ENCODE peak calls at places on chromosome 1, in ten cellular contexts. One of them, this sample, is unnamed.

GRCh38 chr1:193674292-193674944 is 488.0 kb upstream of the B3GALT2 start:
- DNase-seq in left ventricle myocardium inferior: no peak
- DNase-seq in stomach: no peak
- DNase-seq in GM10248: no peak
- DNase-seq in prostate gland: no peak
- DNase-seq in spleen: no peak
- DNase-seq in foreskin fibroblast: no peak
- DNase-seq in GM12865: no peak
- DNase-seq in cardiac fibroblast: no peak
- DNase-seq in epithelial cell of proximal tubule: no peak
- DNase-seq in this sample: no peak

GRCh38 chr1:56911098-56911497 is 54.7 kb downstream of the C8B start:
- DNase-seq in left ventricle myocardium inferior: no peak
- DNase-seq in stomach: no peak
- DNase-seq in GM10248: no peak
- DNase-seq in prostate gland: no peak
- DNase-seq in spleen: no peak
- DNase-seq in foreskin fibroblast: peak
- DNase-seq in GM12865: no peak
- DNase-seq in cardiac fibroblast: no peak
- DNase-seq in epithelial cell of proximal tubule: no peak
- DNase-seq in this sample: no peak

GRCh38 chr1:109133815-109134214 is 19.9 kb downstream of the ELAPOR1 start:
- DNase-seq in left ventricle myocardium inferior: peak
- DNase-seq in stomach: peak
- DNase-seq in GM10248: peak
- DNase-seq in prostate gland: no peak
- DNase-seq in spleen: peak
- DNase-seq in foreskin fibroblast: no peak
- DNase-seq in GM12865: no peak
- DNase-seq in cardiac fibroblast: peak
- DNase-seq in epithelial cell of proximal tubule: no peak
- DNase-seq in this sample: no peak

GRCh38 chr1:51910618-51911017 is 32.1 kb upstream of the NRDC start:
- DNase-seq in left ventricle myocardium inferior: no peak
- DNase-seq in stomach: no peak
- DNase-seq in GM10248: no peak
- DNase-seq in prostate gland: no peak
- DNase-seq in spleen: no peak
- DNase-seq in foreskin fibroblast: no peak
- DNase-seq in GM12865: no peak
- DNase-seq in cardiac fibroblast: no peak
- DNase-seq in epithelial cell of proximal tubule: no peak
- DNase-seq in this sample: no peak

GRCh38 chr1:109986054-109986444 is 1.5 kb downstream of the AHCYL1 start:
- DNase-seq in left ventricle myocardium inferior: no peak
- DNase-seq in stomach: no peak
- DNase-seq in GM10248: no peak
- DNase-seq in prostate gland: no peak
- DNase-seq in spleen: no peak
- DNase-seq in foreskin fibroblast: no peak
- DNase-seq in GM12865: no peak
- DNase-seq in cardiac fibroblast: no peak
- DNase-seq in epithelial cell of proximal tubule: no peak
- DNase-seq in this sample: no peak

GRCh38 chr1:172146149-172146850 is 274.2 kb upstream of the C1orf105 start:
- DNase-seq in left ventricle myocardium inferior: no peak
- DNase-seq in stomach: no peak
- DNase-seq in GM10248: no peak
- DNase-seq in prostate gland: no peak
- DNase-seq in spleen: no peak
- DNase-seq in foreskin fibroblast: peak
- DNase-seq in GM12865: peak
- DNase-seq in cardiac fibroblast: no peak
- DNase-seq in epithelial cell of proximal tubule: no peak
- DNase-seq in this sample: no peak

GRCh38 chr1:154891452-154891851 is 21.4 kb upstream of the KCNN3 start:
- DNase-seq in left ventricle myocardium inferior: no peak
- DNase-seq in stomach: no peak
- DNase-seq in GM10248: no peak
- DNase-seq in prostate gland: no peak
- DNase-seq in spleen: no peak
- DNase-seq in foreskin fibroblast: no peak
- DNase-seq in GM12865: no peak
- DNase-seq in cardiac fibroblast: no peak
- DNase-seq in epithelial cell of proximal tubule: no peak
- DNase-seq in this sample: no peak

GRCh38 chr1:22177354-22178003 is 34.6 kb upstream of the WNT4 start:
- DNase-seq in left ventricle myocardium inferior: no peak
- DNase-seq in stomach: no peak
- DNase-seq in GM10248: peak
- DNase-seq in prostate gland: no peak
- DNase-seq in spleen: no peak
- DNase-seq in foreskin fibroblast: no peak
- DNase-seq in GM12865: peak
- DNase-seq in cardiac fibroblast: no peak
- DNase-seq in epithelial cell of proximal tubule: no peak
- DNase-seq in this sample: no peak

GRCh38 chr1:70204578-70204977 is 801 bp downstream of the LRRC40 start:
- DNase-seq in left ventricle myocardium inferior: no peak
- DNase-seq in stomach: no peak
- DNase-seq in GM10248: no peak
- DNase-seq in prostate gland: no peak
- DNase-seq in spleen: no peak
- DNase-seq in foreskin fibroblast: no peak
- DNase-seq in GM12865: no peak
- DNase-seq in cardiac fibroblast: peak
- DNase-seq in epithelial cell of proximal tubule: no peak
- DNase-seq in this sample: no peak

GRCh38 chr1:152141971-152142584 is 16.9 kb downstream of the RPTN start:
- DNase-seq in left ventricle myocardium inferior: peak
- DNase-seq in stomach: peak
- DNase-seq in GM10248: peak
- DNase-seq in prostate gland: peak
- DNase-seq in spleen: no peak
- DNase-seq in foreskin fibroblast: peak
- DNase-seq in GM12865: peak
- DNase-seq in cardiac fibroblast: peak
- DNase-seq in epithelial cell of proximal tubule: no peak
- DNase-seq in this sample: peak

GRCh38 chr1:22739648-22740385 is 29.2 kb downstream of the EPHB2 start:
- DNase-seq in left ventricle myocardium inferior: no peak
- DNase-seq in stomach: no peak
- DNase-seq in GM10248: no peak
- DNase-seq in prostate gland: no peak
- DNase-seq in spleen: no peak
- DNase-seq in foreskin fibroblast: peak
- DNase-seq in GM12865: no peak
- DNase-seq in cardiac fibroblast: peak
- DNase-seq in epithelial cell of proximal tubule: peak
- DNase-seq in this sample: no peak

GRCh38 chr1:3404801-3405200 is 49.7 kb upstream of the ARHGEF16 start:
- DNase-seq in left ventricle myocardium inferior: no peak
- DNase-seq in stomach: no peak
- DNase-seq in GM10248: no peak
- DNase-seq in prostate gland: no peak
- DNase-seq in spleen: no peak
- DNase-seq in foreskin fibroblast: no peak
- DNase-seq in GM12865: no peak
- DNase-seq in cardiac fibroblast: no peak
- DNase-seq in epithelial cell of proximal tubule: no peak
- DNase-seq in this sample: no peak

GRCh38 chr1:3404301-3404700 is 50.2 kb upstream of the ARHGEF16 start:
- DNase-seq in left ventricle myocardium inferior: no peak
- DNase-seq in stomach: no peak
- DNase-seq in GM10248: no peak
- DNase-seq in prostate gland: no peak
- DNase-seq in spleen: no peak
- DNase-seq in foreskin fibroblast: no peak
- DNase-seq in GM12865: no peak
- DNase-seq in cardiac fibroblast: no peak
- DNase-seq in epithelial cell of proximal tubule: no peak
- DNase-seq in this sample: no peak

GRCh38 chr1:3402258-3403010 is 52.0 kb upstream of the ARHGEF16 start:
- DNase-seq in left ventricle myocardium inferior: no peak
- DNase-seq in stomach: no peak
- DNase-seq in GM10248: no peak
- DNase-seq in prostate gland: no peak
- DNase-seq in spleen: no peak
- DNase-seq in foreskin fibroblast: peak
- DNase-seq in GM12865: no peak
- DNase-seq in cardiac fibroblast: no peak
- DNase-seq in epithelial cell of proximal tubule: no peak
- DNase-seq in this sample: no peak

GRCh38 chr1:3403011-3403345 is 51.5 kb upstream of the ARHGEF16 start:
- DNase-seq in left ventricle myocardium inferior: no peak
- DNase-seq in stomach: no peak
- DNase-seq in GM10248: no peak
- DNase-seq in prostate gland: no peak
- DNase-seq in spleen: no peak
- DNase-seq in foreskin fibroblast: no peak
- DNase-seq in GM12865: no peak
- DNase-seq in cardiac fibroblast: no peak
- DNase-seq in epithelial cell of proximal tubule: no peak
- DNase-seq in this sample: no peak

GRCh38 chr1:3403388-3404179 is 50.9 kb upstream of the ARHGEF16 start:
- DNase-seq in left ventricle myocardium inferior: no peak
- DNase-seq in stomach: no peak
- DNase-seq in GM10248: no peak
- DNase-seq in prostate gland: no peak
- DNase-seq in spleen: no peak
- DNase-seq in foreskin fibroblast: no peak
- DNase-seq in GM12865: no peak
- DNase-seq in cardiac fibroblast: no peak
- DNase-seq in epithelial cell of proximal tubule: no peak
- DNase-seq in this sample: peak
- TF ChIP-seq CTCF in left ventricle myocardium inferior: peak
- TF ChIP-seq CTCF in stomach: no peak
- TF ChIP-seq CTCF in GM10248: no peak
- TF ChIP-seq CTCF in prostate gland: no peak
- TF ChIP-seq CTCF in spleen: no peak
- TF ChIP-seq CTCF in foreskin fibroblast: peak
- TF ChIP-seq CTCF in GM12865: no peak
- TF ChIP-seq CTCF in cardiac fibroblast: peak
- TF ChIP-seq CTCF in epithelial cell of proximal tubule: peak
- TF ChIP-seq CTCF in this sample: peak

GRCh38 chr1:48686159-48686558 is 90.5 kb downstream of the BEND5 start:
- DNase-seq in left ventricle myocardium inferior: no peak
- DNase-seq in stomach: no peak
- DNase-seq in GM10248: no peak
- DNase-seq in prostate gland: no peak
- DNase-seq in spleen: no peak
- DNase-seq in foreskin fibroblast: no peak
- DNase-seq in GM12865: no peak
- DNase-seq in cardiac fibroblast: no peak
- DNase-seq in epithelial cell of proximal tubule: no peak
- DNase-seq in this sample: no peak

GRCh38 chr1:48687271-48688045 is 89.2 kb downstream of the BEND5 start:
- DNase-seq in left ventricle myocardium inferior: no peak
- DNase-seq in stomach: no peak
- DNase-seq in GM10248: no peak
- DNase-seq in prostate gland: no peak
- DNase-seq in spleen: no peak
- DNase-seq in foreskin fibroblast: no peak
- DNase-seq in GM12865: no peak
- DNase-seq in cardiac fibroblast: no peak
- DNase-seq in epithelial cell of proximal tubule: no peak
- DNase-seq in this sample: no peak

GRCh38 chr1:48691429-48692001 is 85.2 kb downstream of the BEND5 start:
- DNase-seq in left ventricle myocardium inferior: no peak
- DNase-seq in stomach: no peak
- DNase-seq in GM10248: no peak
- DNase-seq in prostate gland: no peak
- DNase-seq in spleen: no peak
- DNase-seq in foreskin fibroblast: no peak
- DNase-seq in GM12865: peak
- DNase-seq in cardiac fibroblast: no peak
- DNase-seq in epithelial cell of proximal tubule: no peak
- DNase-seq in this sample: no peak

GRCh38 chr1:48684381-48684780 is 92.3 kb downstream of the BEND5 start:
- DNase-seq in left ventricle myocardium inferior: no peak
- DNase-seq in stomach: no peak
- DNase-seq in GM10248: no peak
- DNase-seq in prostate gland: no peak
- DNase-seq in spleen: no peak
- DNase-seq in foreskin fibroblast: no peak
- DNase-seq in GM12865: no peak
- DNase-seq in cardiac fibroblast: no peak
- DNase-seq in epithelial cell of proximal tubule: no peak
- DNase-seq in this sample: no peak

GRCh38 chr1:48688102-48688760 is 88.5 kb downstream of the BEND5 start:
- DNase-seq in left ventricle myocardium inferior: no peak
- DNase-seq in stomach: no peak
- DNase-seq in GM10248: no peak
- DNase-seq in prostate gland: no peak
- DNase-seq in spleen: no peak
- DNase-seq in foreskin fibroblast: no peak
- DNase-seq in GM12865: peak
- DNase-seq in cardiac fibroblast: no peak
- DNase-seq in epithelial cell of proximal tubule: no peak
- DNase-seq in this sample: no peak
- TF ChIP-seq CTCF in left ventricle myocardium inferior: no peak
- TF ChIP-seq CTCF in stomach: no peak
- TF ChIP-seq CTCF in GM10248: peak
- TF ChIP-seq CTCF in prostate gland: no peak
- TF ChIP-seq CTCF in spleen: no peak
- TF ChIP-seq CTCF in foreskin fibroblast: peak
- TF ChIP-seq CTCF in GM12865: peak
- TF ChIP-seq CTCF in cardiac fibroblast: peak
- TF ChIP-seq CTCF in epithelial cell of proximal tubule: peak
- TF ChIP-seq CTCF in this sample: peak

GRCh38 chr1:183023601-183024351 is 556 bp downstream of the LAMC1 start:
- DNase-seq in left ventricle myocardium inferior: peak
- DNase-seq in stomach: peak
- DNase-seq in GM10248: peak
- DNase-seq in prostate gland: peak
- DNase-seq in spleen: peak
- DNase-seq in foreskin fibroblast: no peak
- DNase-seq in GM12865: peak
- DNase-seq in cardiac fibroblast: peak
- DNase-seq in epithelial cell of proximal tubule: no peak
- DNase-seq in this sample: peak
- TF ChIP-seq CTCF in left ventricle myocardium inferior: peak
- TF ChIP-seq CTCF in stomach: peak
- TF ChIP-seq CTCF in GM10248: peak
- TF ChIP-seq CTCF in prostate gland: peak
- TF ChIP-seq CTCF in spleen: peak
- TF ChIP-seq CTCF in foreskin fibroblast: peak
- TF ChIP-seq CTCF in GM12865: peak
- TF ChIP-seq CTCF in cardiac fibroblast: peak
- TF ChIP-seq CTCF in epithelial cell of proximal tubule: peak
- TF ChIP-seq CTCF in this sample: peak

DNA sequence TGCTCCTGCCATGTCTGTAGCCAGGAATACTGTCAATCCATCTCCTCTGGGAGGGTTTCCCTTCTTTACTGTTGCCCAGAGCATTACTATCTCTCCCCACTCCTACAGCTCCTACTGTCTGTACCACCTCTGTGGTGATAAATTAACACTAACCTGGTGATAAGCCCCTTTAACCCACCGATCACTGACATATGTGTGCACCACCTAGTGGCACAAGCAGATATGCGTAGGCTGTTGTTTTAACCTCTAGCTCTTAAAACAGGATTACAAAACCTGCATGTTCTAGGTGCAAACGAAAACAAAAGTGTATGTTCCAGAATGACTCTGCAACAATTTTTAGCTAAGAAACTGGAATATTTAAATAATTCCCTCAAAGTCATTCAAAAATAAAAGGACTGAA is 93.9 kb upstream of the BEND5 start:
- DNase-seq in left ventricle myocardium inferior: no peak
- DNase-seq in stomach: no peak
- DNase-seq in GM10248: no peak
- DNase-seq in prostate gland: no peak
- DNase-seq in spleen: no peak
- DNase-seq in foreskin fibroblast: no peak
- DNase-seq in GM12865: peak
- DNase-seq in cardiac fibroblast: peak
- DNase-seq in epithelial cell of proximal tubule: no peak
- DNase-seq in this sample: no peak
- TF ChIP-seq CTCF in left ventricle myocardium inferior: peak
- TF ChIP-seq CTCF in stomach: peak
- TF ChIP-seq CTCF in GM10248: peak
- TF ChIP-seq CTCF in prostate gland: no peak
- TF ChIP-seq CTCF in spleen: peak
- TF ChIP-seq CTCF in foreskin fibroblast: peak
- TF ChIP-seq CTCF in GM12865: peak
- TF ChIP-seq CTCF in cardiac fibroblast: peak
- TF ChIP-seq CTCF in epithelial cell of proximal tubule: peak
- TF ChIP-seq CTCF in this sample: peak